ENCODE peak calls at places on chromosomes 12 and 14, in ten cellular contexts. R, O, J, M, T, W, S, I, B and G are unnamed samples. For H3K9me3 and H3K4me1, the result is how much of the 10 kb centered on the place peaks cover.

GRCh38 chr12:48489012-48489411 is 6.7 kb downstream of the C12orf54 start:
- DNase-seq in B (no peak), J (no peak), T (no peak), O (no peak), M (no peak), I (no peak), W (no peak), S (peak), R (no peak), G (no peak)

GRCh38 chr14:62882967-62883366 is 162.3 kb downstream of the KCNH5 start:
- DNase-seq in I (no peak), J (no peak), T (no peak), R (no peak), S (no peak), W (no peak), B (no peak), M (no peak), O (no peak), G (no peak)

GRCh38 chr12:98696036-98696646 is 51.1 kb downstream of the APAF1 start:
- DNase-seq in O (no peak), W (no peak), B (no peak), J (no peak), R (no peak), S (no peak), T (no peak), I (no peak), M (no peak), G (no peak)

GRCh38 chr12:75986001-75986739 is 45.4 kb downstream of the PHLDA1 start:
- DNase-seq in B (peak), O (no peak), W (no peak), T (no peak), M (no peak), S (no peak), R (no peak), J (no peak), I (peak), G (no peak)

GRCh38 chr12:96044017-96044985 is 8.9 kb upstream of the LTA4H start:
- DNase-seq in W (no peak), S (no peak), R (no peak), T (no peak), J (no peak), M (no peak), B (no peak), I (no peak), O (no peak), G (no peak)

GRCh38 chr12:131390408-131391100 is 320.3 kb upstream of the SFSWAP start:
- DNase-seq in B (peak), I (no peak), J (no peak), M (peak), O (no peak), T (no peak), R (no peak), W (no peak), S (no peak), G (no peak)

GRCh38 chr12:4353785-4354208 is 25.7 kb downstream of the FGF23 start:
- DNase-seq in M (no peak), O (peak), S (no peak), B (peak), T (no peak), W (no peak), I (no peak), J (no peak), R (no peak), G (peak)

GRCh38 chr12:49954863-49955830 is 4.6 kb downstream of the AQP2 start:
- DNase-seq in W (peak), M (no peak), O (no peak), S (no peak), I (no peak), R (no peak), T (no peak), B (no peak), J (no peak), G (no peak)

GRCh38 chr12:63098851-63099250 is 52.1 kb downstream of the AVPR1A start:
- DNase-seq in T (no peak), R (no peak), B (peak), M (no peak), J (no peak), I (no peak), W (no peak), O (no peak), S (no peak), G (no peak)

GRCh38 chr12:106030210-106031175 is 108.3 kb downstream of the NUAK1 start:
- DNase-seq in M (no peak), J (no peak), R (no peak), O (no peak), W (no peak), I (no peak), S (no peak), B (peak), T (no peak), G (no peak)

GRCh38 chr12:1007994-1008393 is 17.0 kb downstream of the ERC1 start:
- DNase-seq in M (no peak), I (no peak), B (no peak), J (no peak), R (no peak), S (no peak), T (no peak), O (no peak), W (no peak), G (no peak)

GRCh38 chr12:55831407-55831880 is 2.1 kb upstream of the DNAJC14 start:
- DNase-seq in W (no peak), M (no peak), R (no peak), B (no peak), T (no peak), I (no peak), J (no peak), S (no peak), O (no peak), G (no peak)

GRCh38 chr12:6345319-6346071 is 3.6 kb upstream of the TNFRSF1A start:
- DNase-seq in W (no peak), M (no peak), R (no peak), T (no peak), O (no peak), J (peak), S (no peak), B (peak), I (peak), G (no peak)

GRCh38 chr12:125331342-125332052 is 266.3 kb downstream of the AACS start:
- DNase-seq in T (no peak), O (no peak), M (no peak), B (no peak), R (no peak), W (no peak), S (no peak), J (no peak), I (no peak), G (no peak)

GRCh38 chr14:42459171-42459685 is 852.6 kb downstream of the LRFN5 start:
- DNase-seq in J (no peak), R (no peak), B (no peak), I (no peak), T (no peak), S (no peak), W (no peak), M (no peak), O (no peak), G (no peak)

GRCh38 chr12:56128669-56129209 is 672 bp downstream of the ESYT1 start:
- DNase-seq in O (no peak), R (peak), B (no peak), M (no peak), S (peak), T (no peak), J (no peak), I (peak), W (no peak), G (no peak)

GRCh38 chr12:72468505-72468904 is 196.3 kb downstream of the TRHDE start:
- DNase-seq in J (no peak), O (no peak), I (no peak), R (no peak), W (no peak), B (no peak), M (no peak), S (no peak), T (no peak), G (no peak)

GRCh38 chr12:53220857-53221202 is 11.2 kb downstream of the RARG start:
- DNase-seq in S (peak), O (peak), M (peak), J (peak), T (peak), I (peak), B (peak), R (peak), W (peak), G (peak)

GRCh38 chr14:77151245-77151644 is 9.7 kb upstream of the ZDHHC22 start:
- DNase-seq in M (peak), J (no peak), O (no peak), W (no peak), B (peak), I (no peak), R (no peak), S (no peak), T (no peak), G (no peak)

GRCh38 chr14:56008160-56008559 is 110.1 kb upstream of the PELI2 start:
- DNase-seq in S (no peak), T (no peak), I (no peak), B (no peak), J (no peak), M (no peak), W (no peak), R (no peak), O (no peak), G (no peak)

GRCh38 chr14:102092806-102093205 is 6.0 kb upstream of the HSP90AA1 start:
- DNase-seq in S (no peak), R (no peak), O (no peak), I (no peak), W (peak), B (no peak), J (no peak), T (no peak), M (no peak), G (no peak)

GRCh38 chr12:100391856-100392255 is 35.0 kb downstream of the SLC17A8 start:
- DNase-seq in J (no peak), W (no peak), T (no peak), M (no peak), O (no peak), R (no peak), I (no peak), B (peak), S (no peak), G (no peak)

GRCh38 chr12:124837958-124838803 is 25.5 kb downstream of the SCARB1 start:
- DNase-seq in T (peak), O (no peak), B (peak), I (peak), M (no peak), R (no peak), J (peak), W (no peak), S (peak), G (no peak)

GRCh38 chr14:24311837-24312615 is 724 bp downstream of the LTB4R start:
- DNase-seq in O (peak), I (no peak), S (peak), T (no peak), W (no peak), J (no peak), M (no peak), B (no peak), R (no peak), G (no peak)

GRCh38 chr14:92577321-92577742 is 63.8 kb downstream of the RIN3 start:
- DNase-seq in I (no peak), O (peak), J (no peak), T (no peak), R (no peak), B (no peak), S (no peak), W (no peak), M (no peak), G (no peak)

GRCh38 chr14:65852689-65853088 is 440.2 kb downstream of the FUT8 start:
- DNase-seq in S (no peak), B (no peak), J (no peak), I (no peak), O (no peak), M (no peak), R (no peak), T (no peak), W (no peak), G (no peak)

GRCh38 chr12:34396006-34396860 is 373.9 kb downstream of the ALG10 start:
- DNase-seq in W (peak), B (no peak), I (peak), S (peak), J (peak), M (no peak), T (peak), O (no peak), R (peak), G (no peak)
- H3K9me3 ChIP-seq in W (under half), B (under half), I (under half), S (under half), J (under half), M (half or more), T (half or more), O (under half), R (under half), G (under half)

GRCh38 chr14:94462763-94463572 is 10.4 kb upstream of the SERPINA11 start:
- DNase-seq in W (no peak), J (peak), O (no peak), T (no peak), S (no peak), B (no peak), I (no peak), M (no peak), R (no peak), G (no peak)
- H3K27ac ChIP-seq in W (no peak), J (no peak), O (no peak), T (no peak), S (no peak), B (no peak), I (no peak), M (no peak), R (no peak), G (no peak)

GRCh38 chr12:89704457-89704856 is 4.2 kb downstream of the ATP2B1 start:
- DNase-seq in S (no peak), I (no peak), O (no peak), R (no peak), T (no peak), J (no peak), W (no peak), B (no peak), M (no peak), G (no peak)
- H3K4me1 ChIP-seq in S (under half), I (under half), O (half or more), R (under half), T (under half), J (under half), W (under half), B (half or more), M (under half), G (half or more)

DNA sequence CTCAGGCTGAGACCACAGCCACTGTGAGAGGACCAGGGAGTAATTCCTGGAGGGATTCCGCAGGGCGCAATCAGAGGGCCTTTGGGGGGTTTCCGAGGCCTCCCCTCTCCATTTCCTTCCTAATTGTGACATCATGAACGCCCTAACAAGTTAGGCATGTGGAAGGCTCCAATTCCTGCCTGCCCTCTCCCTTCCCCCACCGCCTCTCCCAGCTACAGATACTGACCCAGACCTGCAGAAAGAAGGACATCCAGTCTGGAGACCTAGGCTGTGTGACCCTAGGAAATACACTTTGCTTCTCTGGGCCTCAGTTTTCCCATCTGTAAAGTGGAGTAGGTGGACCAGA is 637.9 kb downstream of the MED13L start:
- DNase-seq in S (no peak), R (no peak), T (no peak), W (no peak), O (no peak), M (no peak), J (no peak), B (no peak), I (no peak), G (no peak)
- H3K9me3 ChIP-seq in S (under half), R (under half), T (under half), W (under half), O (under half), M (under half), J (under half), B (under half), I (under half), G (under half)

GRCh38 chr14:54105898-54106297 is 149.3 kb upstream of the BMP4 start:
- DNase-seq in M (no peak), T (no peak), J (no peak), I (no peak), B (no peak), R (no peak), W (no peak), S (no peak), O (no peak), G (no peak)
- H3K27ac ChIP-seq in M (no peak), T (no peak), J (no peak), I (no peak), B (no peak), R (no peak), W (no peak), S (no peak), O (no peak), G (no peak)

DNA sequence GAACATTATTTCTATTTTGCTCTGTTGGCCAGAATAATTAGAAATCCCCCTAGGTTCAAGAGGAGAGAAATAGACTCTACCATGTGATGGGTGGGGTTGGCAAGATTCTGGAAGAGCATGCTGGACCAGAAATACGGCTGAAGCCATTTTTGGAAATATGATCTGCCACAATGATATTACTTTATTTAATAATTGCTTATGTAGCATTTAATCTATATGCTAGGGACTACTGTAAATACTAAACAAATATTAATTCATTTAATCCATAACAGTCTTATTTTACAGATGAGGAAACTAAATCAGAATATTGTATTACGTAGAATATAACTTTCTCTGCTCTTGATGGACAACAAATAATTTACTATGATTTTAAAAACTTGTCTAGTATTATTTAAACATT is 193.7 kb downstream of the RAD51B start:
- DNase-seq in B (no peak), I (no peak), S (no peak), O (no peak), W (no peak), M (no peak), T (no peak), R (no peak), J (no peak), G (no peak)
- H3K4me1 ChIP-seq in B (half or more), I (under half), S (under half), O (under half), W (under half), M (under half), T (under half), R (under half), J (under half), G (under half)

GRCh38 chr14:105531088-105531957 is 4.9 kb downstream of the TMEM121 start:
- DNase-seq in J (no peak), O (no peak), B (no peak), S (no peak), W (peak), M (no peak), T (no peak), R (no peak), I (no peak), G (no peak)

GRCh38 chr14:105532735-105533141 is 6.4 kb downstream of the TMEM121 start:
- DNase-seq in R (no peak), S (no peak), J (no peak), I (no peak), O (no peak), M (no peak), T (no peak), B (peak), W (peak), G (no peak)

GRCh38 chr14:105530446-105531087 is 4.2 kb downstream of the TMEM121 start:
- DNase-seq in S (no peak), O (no peak), W (no peak), I (no peak), R (no peak), J (no peak), M (no peak), T (no peak), B (no peak), G (no peak)

GRCh38 chr14:105533391-105533790 is 7.0 kb downstream of the TMEM121 start:
- DNase-seq in W (peak), B (no peak), M (no peak), I (no peak), J (no peak), T (no peak), R (no peak), S (no peak), O (no peak), G (no peak)

DNA sequence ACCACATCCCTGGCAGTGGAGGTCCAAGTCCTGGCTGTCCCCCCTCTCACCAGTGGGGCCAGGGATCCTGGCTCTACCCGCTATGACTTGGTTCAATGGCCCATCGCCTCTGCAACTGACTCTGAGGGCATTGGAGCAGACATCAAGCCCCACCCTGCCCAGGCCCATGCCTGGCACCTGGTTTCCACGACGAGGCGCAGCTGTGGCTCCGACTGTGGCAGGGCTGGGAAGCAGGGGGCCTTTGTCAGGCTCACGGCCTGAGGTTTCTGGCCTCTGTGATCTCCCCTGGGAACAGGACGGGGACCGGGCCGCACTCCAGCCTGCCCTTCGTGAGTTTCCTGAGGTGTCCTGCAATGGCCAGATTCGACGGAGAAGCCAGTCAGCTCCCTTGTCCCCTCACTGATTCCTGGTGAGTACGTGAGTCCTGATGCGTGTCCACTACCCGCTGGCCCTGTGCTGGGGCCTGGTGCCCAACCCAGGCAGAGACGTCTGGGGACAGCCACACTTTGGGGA is 5.8 kb downstream of the TMEM121 start:
- DNase-seq in T (no peak), O (no peak), M (no peak), B (no peak), W (peak), J (no peak), R (no peak), S (no peak), I (no peak), G (no peak)
- H3K9me3 ChIP-seq in T (under half), O (under half), M (under half), B (under half), W (under half), J (under half), R (under half), S (under half), I (under half), G (under half)

GRCh38 chr12:14833952-14834351 is 9.4 kb downstream of the ART4 start:
- DNase-seq in O (no peak), R (no peak), I (no peak), S (no peak), B (peak), W (no peak), J (no peak), T (no peak), M (no peak), G (no peak)

GRCh38 chr12:14839262-14839661 is 4.1 kb downstream of the ART4 start:
- DNase-seq in M (no peak), W (no peak), R (no peak), B (no peak), T (no peak), O (no peak), J (no peak), S (no peak), I (no peak), G (no peak)

GRCh38 chr12:14834502-14834901 is 8.8 kb downstream of the ART4 start:
- DNase-seq in M (no peak), T (no peak), W (no peak), B (no peak), S (no peak), R (no peak), I (no peak), O (no peak), J (no peak), G (no peak)

GRCh38 chr12:14833336-14833735 is 10.0 kb downstream of the ART4 start:
- DNase-seq in J (no peak), B (no peak), O (no peak), I (no peak), T (no peak), W (no peak), S (no peak), R (no peak), M (no peak), G (no peak)

DNA sequence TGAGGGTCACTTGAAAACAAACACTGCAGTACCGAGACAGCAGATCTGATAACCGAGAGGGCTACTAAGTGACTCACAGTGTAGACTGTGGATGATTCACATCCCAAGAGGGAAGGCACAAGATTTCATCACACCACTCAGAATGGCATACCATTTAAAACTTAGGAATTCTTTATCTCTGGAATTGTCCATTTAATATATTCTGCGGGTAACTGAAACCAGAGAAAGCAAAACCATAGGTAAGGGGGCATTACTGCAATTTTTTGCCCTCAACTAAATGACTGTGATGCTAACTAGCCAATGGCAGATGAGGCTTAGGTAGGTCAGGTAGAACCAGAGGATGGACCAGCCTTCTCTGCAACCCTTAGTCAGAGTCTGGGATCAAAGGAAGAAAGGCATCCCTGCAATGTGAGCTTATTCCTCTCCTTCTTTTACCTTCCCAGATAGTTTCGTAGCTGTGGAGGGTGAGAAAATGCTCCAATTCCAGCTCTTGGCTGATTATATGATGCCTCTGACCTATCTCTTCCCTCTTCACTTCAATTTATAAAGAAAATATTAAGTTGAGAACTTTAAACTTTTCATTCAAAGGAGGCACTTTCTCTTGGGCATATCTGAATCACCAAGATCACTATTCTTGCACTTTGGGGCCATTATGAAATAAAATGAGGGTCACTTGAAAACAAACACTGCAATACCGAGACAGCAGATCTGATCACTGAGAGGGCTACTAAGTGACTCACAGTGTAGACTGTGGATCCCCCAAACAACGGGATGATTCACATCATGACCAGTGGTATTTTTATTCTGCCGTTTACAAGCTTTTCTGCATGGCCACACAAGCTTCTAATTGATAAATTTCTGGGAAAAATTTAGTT is 6.8 kb downstream of the ART4 start:
- DNase-seq in S (no peak), B (peak), O (no peak), T (no peak), R (no peak), I (no peak), J (no peak), W (no peak), M (no peak), G (no peak)
- H3K27ac ChIP-seq in S (no peak), B (peak), O (no peak), T (no peak), R (no peak), I (peak), J (peak), W (no peak), M (no peak), G (no peak)